ENCODE peak calls at places on chromosomes 12 and 14, in nine cellular contexts. Q is H9, X is cardiac muscle cell, Z is fibroblast of lung, S is mesothelial cell of epicardium, N is left ventricle myocardium inferior, Y is lower leg skin, W is MM.1S, I is neural progenitor cell. K is an unnamed sample.
A peak's percentile ranks its signal among the peaks of the same experiment; 100 is the strongest.

GRCh38 chr14:67650161-67650560 is 24.3 kb downstream of the VTI1B start:
- DNase-seq in X (no peak), Y (no peak), Q (no peak), N (no peak), W (no peak), I (no peak), S (no peak), Z (no peak), K (no peak)

GRCh38 chr12:108856428-108857157 is 790 bp downstream of the SSH1 start:
- DNase-seq in Y (peak; percentile 95), S (no peak), W (peak; percentile 48), Q (peak; percentile 58), Z (peak; percentile 89), X (peak; percentile 55), N (peak; percentile 83), I (peak; percentile 50), K (no peak)

GRCh38 chr12:716506-716905 is 35.9 kb upstream of the WNK1 start:
- DNase-seq in Y (no peak), I (no peak), Q (no peak), W (no peak), X (peak; percentile 88), Z (peak; percentile 57), N (peak; percentile 36), S (no peak), K (no peak)

GRCh38 chr12:28172434-28173030 is 17.7 kb upstream of the CCDC91 start:
- DNase-seq in S (no peak), Q (peak; percentile 34), X (peak; percentile 36), W (peak; percentile 26), I (peak; percentile 53), Z (peak; percentile 58), Y (no peak), N (no peak), K (no peak)

GRCh38 chr12:15131462-15131861 is 89.8 kb downstream of the RERG start:
- DNase-seq in W (no peak), I (no peak), N (no peak), S (no peak), Q (no peak), Z (peak; percentile 54), X (no peak), Y (no peak), K (no peak)

GRCh38 chr12:120007272-120007671 is 18.2 kb downstream of the BICDL1 start:
- DNase-seq in I (peak; percentile 5), N (no peak), Q (no peak), X (no peak), Z (no peak), S (no peak), W (no peak), Y (no peak), K (no peak)

GRCh38 chr12:119693006-119693405 is 25.1 kb downstream of the PRKAB1 start:
- DNase-seq in Q (no peak), I (no peak), S (no peak), W (no peak), Z (peak; percentile 97), Y (no peak), X (no peak), N (no peak), K (no peak)

GRCh38 chr12:1972856-1973317 is 31.4 kb downstream of the DCP1B start:
- DNase-seq in I (no peak), N (peak; percentile 52), W (no peak), Q (no peak), Y (no peak), S (no peak), X (peak; percentile 87), Z (peak; percentile 54), K (no peak)

GRCh38 chr12:109115758-109116610 is at the start of gene ACACB:
- DNase-seq in X (peak; percentile 87), I (peak; percentile 25), Y (no peak), Z (no peak), Q (no peak), W (no peak), S (no peak), N (peak; percentile 80), K (no peak)

GRCh38 chr12:5184159-5184558 is 140.5 kb downstream of the KCNA5 start:
- DNase-seq in Q (no peak), W (no peak), S (no peak), N (no peak), I (no peak), Y (no peak), X (no peak), Z (no peak), K (no peak)

GRCh38 chr12:12774791-12775190 is 10.7 kb upstream of the APOLD1 start:
- DNase-seq in Q (no peak), X (no peak), Y (no peak), N (no peak), W (no peak), I (no peak), S (no peak), Z (no peak), K (no peak)

GRCh38 chr14:67391266-67391665 is 20.7 kb downstream of the PLEK2 start:
- DNase-seq in W (no peak), Z (no peak), X (no peak), Q (no peak), Y (no peak), S (no peak), N (no peak), I (no peak), K (no peak)

GRCh38 chr12:27436768-27437167 is 9.8 kb upstream of the SMCO2 start:
- DNase-seq in Y (no peak), I (no peak), Q (no peak), W (no peak), N (no peak), X (no peak), S (no peak), Z (no peak), K (no peak)

GRCh38 chr12:54051916-54052744 is 1.5 kb upstream of the HOXC4 start:
- DNase-seq in Q (no peak), N (no peak), Y (no peak), X (no peak), S (no peak), W (no peak), I (no peak), Z (no peak), K (no peak)

GRCh38 chr12:124460771-124461170 is 106.6 kb downstream of the NCOR2 start:
- DNase-seq in W (no peak), N (no peak), S (no peak), Y (no peak), Z (no peak), Q (no peak), X (no peak), I (no peak), K (no peak)

GRCh38 chr12:124463341-124463861 is 104.0 kb downstream of the NCOR2 start:
- DNase-seq in W (no peak), Q (no peak), X (no peak), N (no peak), Z (no peak), S (no peak), Y (no peak), I (peak; percentile 90), K (no peak)

GRCh38 chr12:124459852-124460645 is 107.4 kb downstream of the NCOR2 start:
- DNase-seq in Z (no peak), N (no peak), I (no peak), X (no peak), W (no peak), Q (no peak), S (no peak), Y (no peak), K (no peak)

GRCh38 chr12:124461241-124461673 is 106.2 kb downstream of the NCOR2 start:
- DNase-seq in X (no peak), N (no peak), Q (no peak), Z (no peak), Y (no peak), W (no peak), S (no peak), I (no peak), K (no peak)

GRCh38 chr12:124461851-124462623 is 105.4 kb downstream of the NCOR2 start:
- DNase-seq in Z (no peak), X (no peak), S (no peak), Q (no peak), Y (no peak), I (no peak), N (no peak), W (no peak), K (no peak)
- TF ChIP-seq CTCF in Z (no peak), X (no peak), S (no peak), Q (no peak), Y (no peak), I (no peak), N (no peak), W (no peak), K (no peak)

GRCh38 chr12:130818381-130819247 is 20.4 kb downstream of the STX2 start:
- DNase-seq in S (peak; percentile 66), X (peak; percentile 79), Y (peak; percentile 92), N (peak; percentile 67), W (peak; percentile 69), Z (peak; percentile 7), Q (peak; percentile 95), I (peak; percentile 85), K (peak; percentile 80)
- TF ChIP-seq CTCF in S (peak; percentile 94), X (peak; percentile 64), Y (no peak), N (peak; percentile 94), W (peak; percentile 52), Z (peak; percentile 66), Q (peak; percentile 99), I (peak; percentile 89), K (peak; percentile 91)

GRCh38 chr12:57519758-57520007 is 631 bp downstream of the DDIT3 start:
- DNase-seq in N (no peak), I (peak; percentile 76), X (no peak), W (no peak), Q (peak; percentile 74), Z (no peak), Y (no peak), S (no peak), K (no peak)
- TF ChIP-seq CTCF in N (no peak), I (no peak), X (no peak), W (no peak), Q (no peak), Z (no peak), Y (no peak), S (no peak), K (no peak)

GRCh38 chr12:131038961-131039360 is 85.3 kb downstream of the ADGRD1 start:
- DNase-seq in N (no peak), X (no peak), Q (no peak), S (no peak), W (no peak), Z (no peak), I (no peak), Y (no peak), K (no peak)

GRCh38 chr12:131040491-131040890 is 86.8 kb downstream of the ADGRD1 start:
- DNase-seq in N (no peak), Y (no peak), Z (no peak), S (no peak), X (no peak), I (no peak), W (no peak), Q (no peak), K (no peak)

GRCh38 chr12:131041216-131041967 is 87.7 kb downstream of the ADGRD1 start:
- DNase-seq in S (no peak), W (no peak), Q (no peak), X (no peak), Y (no peak), I (no peak), N (no peak), Z (no peak), K (no peak)

GRCh38 chr12:131038159-131038558 is 84.5 kb downstream of the ADGRD1 start:
- DNase-seq in W (no peak), S (no peak), I (no peak), Z (no peak), Q (no peak), Y (no peak), X (no peak), N (no peak), K (no peak)

DNA sequence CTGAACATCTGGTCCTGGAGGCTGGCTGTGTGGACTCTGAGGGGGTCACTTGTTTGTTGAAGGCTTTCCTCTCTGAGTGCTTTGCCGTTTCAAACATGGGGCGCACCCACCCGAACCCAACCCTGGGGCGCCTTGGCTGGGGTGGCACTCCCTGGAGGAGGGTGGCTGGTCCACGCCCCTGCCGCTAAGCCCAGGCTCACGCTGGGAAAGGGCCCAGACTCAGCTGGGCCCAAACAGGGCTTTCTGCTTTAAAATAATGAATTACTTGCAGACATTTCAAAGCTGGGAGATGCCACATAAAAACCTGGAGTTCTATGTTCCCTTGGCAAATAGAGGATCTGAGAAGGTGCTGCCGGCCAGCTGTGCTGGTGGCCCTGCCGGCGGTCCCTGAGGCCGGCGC is 85.8 kb downstream of the ADGRD1 start:
- DNase-seq in X (no peak), W (no peak), N (no peak), Q (no peak), S (no peak), I (no peak), Z (no peak), Y (no peak), K (no peak)
- TF ChIP-seq CTCF in X (no peak), W (no peak), N (no peak), Q (no peak), S (no peak), I (no peak), Z (no peak), Y (no peak), K (no peak)